ENCODE peak calls at places on chromosomes 11 and 22, in six cellular contexts. I is H1, D is H9, F is IMR-90, X is mesendoderm, T is mesenchymal stem cell. L is an unnamed sample.

GRCh38 chr11:68468217-68468828 is 7.8 kb downstream of the PPP6R3 start:
- DNase-seq in I (no peak), D (no peak), F (no peak), X (no peak), T (no peak), L (no peak)

GRCh38 chr11:125071408-125071807 is 8.3 kb downstream of the SLC37A2 start:
- DNase-seq in I (no peak), D (peak; percentile 27), F (no peak), X (no peak), T (no peak), L (no peak)

GRCh38 chr11:29255401-29255800 is 761.4 kb downstream of the KCNA4 start:
- DNase-seq in I (no peak), D (no peak), F (no peak), X (no peak), T (no peak), L (no peak)

GRCh38 chr11:132962026-132962425 is 570.3 kb downstream of the OPCML start:
- DNase-seq in I (no peak), D (no peak), F (peak; percentile 72), X (no peak), T (no peak), L (no peak)

GRCh38 chr11:98365185-98365584 is 655.6 kb upstream of the CNTN5 start:
- DNase-seq in I (no peak), D (no peak), F (no peak), X (no peak), T (no peak), L (no peak)

GRCh38 chr11:124233376-124233775 is 7.5 kb upstream of the OR8G1 start:
- DNase-seq in I (no peak), D (no peak), F (no peak), X (no peak), T (no peak), L (no peak)

GRCh38 chr22:46663436-46664100 is 43.4 kb downstream of the GRAMD4 start:
- DNase-seq in I (no peak), D (no peak), F (no peak), X (no peak), T (no peak), L (no peak)

GRCh38 chr22:46072030-46072881 is 78.1 kb upstream of the PPARA start:
- DNase-seq in I (peak; percentile 68), D (peak; percentile 63), F (peak; percentile 61), X (peak; percentile 15), T (peak; percentile 67), L (no peak)

GRCh38 chr11:74766905-74767304 is 18.3 kb downstream of the RNF169 start:
- DNase-seq in I (no peak), D (no peak), F (no peak), X (no peak), T (no peak), L (no peak)

GRCh38 chr22:47020157-47020556 is 257.7 kb downstream of the TBC1D22A start:
- DNase-seq in I (no peak), D (no peak), F (peak; percentile 53), X (no peak), T (peak; percentile 39), L (no peak)

GRCh38 chr11:59556883-59557205 is 45.5 kb downstream of the OR4D9 start:
- DNase-seq in I (no peak), D (peak; percentile 40), F (no peak), X (no peak), T (peak; percentile 85), L (no peak)

GRCh38 chr11:15940462-15941205 is 415.7 kb downstream of the SOX6 start:
- DNase-seq in I (no peak), D (no peak), F (no peak), X (no peak), T (no peak), L (no peak)

GRCh38 chr11:130002846-130003716 is 446 bp upstream of the PRDM10 start:
- DNase-seq in I (peak; percentile 88), D (peak; percentile 91), F (peak; percentile 98), X (peak; percentile 99), T (peak; percentile 100), L (peak; percentile 97)

GRCh38 chr11:130001491-130002351 is 914 bp downstream of the PRDM10 start:
- DNase-seq in I (peak; percentile 60), D (peak; percentile 48), F (peak; percentile 25), X (peak; percentile 53), T (peak; percentile 37), L (peak; percentile 30)

GRCh38 chr11:130000552-130001176 is 2.0 kb downstream of the PRDM10 start:
- DNase-seq in I (no peak), D (no peak), F (no peak), X (no peak), T (no peak), L (no peak)

GRCh38 chr11:130002352-130002845 is at the start of gene PRDM10:
- DNase-seq in I (peak; percentile 90), D (peak; percentile 82), F (peak; percentile 87), X (no peak), T (peak; percentile 94), L (peak; percentile 95)

GRCh38 chr11:130003717-130004001 is 1.0 kb upstream of the PRDM10 start:
- DNase-seq in I (no peak), D (no peak), F (no peak), X (no peak), T (no peak), L (no peak)
- H2BK120ac ChIP-seq in I (peak overlapping the region; percentile 70), D (no peak overlapping the region), F (peak overlapping the region; percentile 100), X (no peak overlapping the region), T (no peak overlapping the region), L (peak overlapping the region; percentile 75)

GRCh38 chr11:96827164-96827563 is 437.4 kb downstream of the JRKL start:
- DNase-seq in I (no peak), D (no peak), F (peak; percentile 0), X (peak; percentile 61), T (peak; percentile 53), L (peak; percentile 11)
- H2BK15ac ChIP-seq in I (no peak overlapping the region), D (no peak overlapping the region), F (no peak overlapping the region), X (peak overlapping the region; percentile 36), T (no peak overlapping the region), L (no peak overlapping the region)

DNA sequence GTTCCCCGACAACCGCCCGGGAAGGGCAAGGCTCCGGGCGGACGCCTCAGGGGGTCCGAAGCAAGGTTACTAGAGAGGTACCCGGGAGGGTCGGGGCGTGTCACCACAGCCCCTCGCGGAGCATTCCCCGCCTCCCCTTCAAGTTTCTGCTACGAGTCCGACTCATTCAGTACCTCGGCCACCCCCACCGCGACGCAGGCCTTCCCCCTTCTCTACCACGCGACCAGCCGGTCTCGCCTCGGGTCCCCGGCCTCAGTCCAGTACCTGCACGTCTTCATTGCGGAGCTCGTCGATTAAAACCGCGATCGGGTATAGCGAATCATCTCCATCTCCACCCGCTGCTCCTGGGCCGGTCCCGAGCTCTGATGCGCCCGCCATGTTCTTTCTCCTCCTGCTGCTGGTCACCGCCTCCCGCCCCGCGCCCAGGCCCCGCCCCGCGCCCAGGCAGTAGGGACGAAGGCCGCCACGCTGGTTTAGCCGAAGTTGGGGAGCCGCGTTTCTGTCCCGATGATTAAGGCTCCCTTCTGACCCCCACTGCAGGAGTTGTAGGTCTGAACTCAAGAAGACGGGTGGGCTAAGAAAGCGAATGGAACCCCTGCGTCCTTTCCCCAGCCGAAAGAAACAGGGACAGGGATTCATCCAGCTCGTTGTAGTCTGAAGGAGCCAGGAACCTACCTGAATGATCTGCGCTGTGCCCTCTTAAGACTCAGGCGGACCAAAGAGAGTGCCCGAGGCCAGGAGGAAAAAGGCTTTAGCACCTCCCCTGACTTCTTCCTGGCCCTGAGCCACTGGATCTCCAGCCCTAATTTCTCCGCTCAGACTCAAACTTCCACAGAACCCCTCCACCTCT is at the start of gene PPP2R1B:
- DNase-seq in I (peak; percentile 86), D (peak; percentile 93), F (peak; percentile 44), X (peak; percentile 94), T (peak; percentile 77), L (peak; percentile 79)
- H2BK120ac ChIP-seq in I (peak within 1 kb of the TSS; percentile 96), D (no peak within 1 kb of the TSS), F (peak within 1 kb of the TSS; percentile 83), X (no peak within 1 kb of the TSS), T (peak within 1 kb of the TSS; percentile 27), L (no peak within 1 kb of the TSS)

GRCh38 chr22:49878206-49878605 is 24.6 kb downstream of the ZBED4 start:
- DNase-seq in I (no peak), D (no peak), F (no peak), X (no peak), T (no peak), L (no peak)
- H2BK15ac ChIP-seq in I (no peak overlapping the region), D (no peak overlapping the region), F (no peak overlapping the region), X (no peak overlapping the region), T (no peak overlapping the region), L (no peak overlapping the region)

DNA sequence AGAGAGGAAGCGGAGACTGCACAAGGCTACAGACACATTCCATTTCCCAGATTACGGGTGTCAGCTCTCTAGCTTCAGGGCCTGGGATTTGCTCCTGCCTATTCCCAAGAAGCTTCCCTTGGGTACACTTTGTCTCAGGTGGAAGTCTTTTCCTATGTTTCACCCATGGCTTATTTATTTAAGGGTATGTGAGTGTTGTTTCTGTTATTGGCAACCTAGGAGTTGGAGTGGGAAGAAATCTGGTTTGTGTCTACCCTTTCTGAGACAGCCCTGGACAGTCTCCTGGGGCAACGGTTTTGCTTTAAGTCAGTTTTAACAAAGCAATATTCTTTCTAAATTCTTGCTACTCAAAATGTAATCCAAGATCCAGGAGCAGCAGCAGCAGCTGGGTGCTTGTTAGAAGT is 127.0 kb downstream of the MICAL2 start:
- DNase-seq in I (no peak), D (no peak), F (no peak), X (no peak), T (peak; percentile 12), L (no peak)
- H2BK120ac ChIP-seq in I (no peak overlapping the region), D (no peak overlapping the region), F (peak overlapping the region; percentile 86), X (no peak overlapping the region), T (no peak overlapping the region), L (no peak overlapping the region)

DNA sequence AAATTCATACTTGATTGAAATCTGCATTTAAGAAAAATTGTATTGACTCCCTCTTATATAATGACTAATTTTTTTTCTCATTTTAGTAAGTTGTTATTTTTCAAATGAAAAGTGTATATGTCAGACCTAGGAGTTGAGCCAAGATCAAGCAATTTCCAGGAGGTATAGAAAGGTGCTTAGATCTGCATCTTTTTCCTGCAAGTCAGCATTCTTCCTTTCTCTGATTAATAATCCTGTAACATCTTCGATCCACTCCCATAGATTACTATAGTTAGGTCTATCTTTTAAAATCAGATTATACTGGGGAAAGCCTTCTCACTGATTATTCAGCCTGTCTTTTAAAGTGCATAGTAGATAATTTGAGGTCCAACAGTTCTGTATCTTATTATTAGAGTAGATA is 12.7 kb downstream of the HOATZ start:
- DNase-seq in I (no peak), D (no peak), F (no peak), X (no peak), T (no peak), L (no peak)
- H2BK15ac ChIP-seq in I (no peak overlapping the region), D (no peak overlapping the region), F (no peak overlapping the region), X (no peak overlapping the region), T (no peak overlapping the region), L (no peak overlapping the region)

L was measured in neuronal stem cell.